ENCODE peak calls at places on chromosomes 12 and 14, in five cellular contexts. One of them, this sample, is unnamed.
A peak's percentile ranks its signal among the peaks of the same experiment; 100 is the strongest.

GRCh38 chr12:104506691-104507401 is 50.1 kb downstream of the CHST11 start:
- DNase-seq in HepG2: no peak
- DNase-seq in K562: no peak
- DNase-seq in GM12878: no peak
- DNase-seq in H1: peak; percentile 54
- DNase-seq in this sample: no peak

GRCh38 chr12:47071241-47071852 is 8.1 kb upstream of the PCED1B start:
- DNase-seq in HepG2: peak; percentile 6
- DNase-seq in K562: peak; percentile 39
- DNase-seq in GM12878: no peak
- DNase-seq in H1: no peak
- DNase-seq in this sample: no peak

GRCh38 chr12:119326341-119326740 is 8.2 kb upstream of the CCDC60 start:
- DNase-seq in HepG2: no peak
- DNase-seq in K562: no peak
- DNase-seq in GM12878: no peak
- DNase-seq in H1: no peak
- DNase-seq in this sample: no peak

GRCh38 chr14:100022772-100023451 is 42.3 kb upstream of the EVL start:
- DNase-seq in HepG2: no peak
- DNase-seq in K562: no peak
- DNase-seq in GM12878: no peak
- DNase-seq in H1: no peak
- DNase-seq in this sample: no peak

GRCh38 chr14:105882626-105883025 is 356.2 kb downstream of the TMEM121 start:
- DNase-seq in HepG2: no peak
- DNase-seq in K562: no peak
- DNase-seq in GM12878: no peak
- DNase-seq in H1: no peak
- DNase-seq in this sample: no peak

GRCh38 chr12:34398706-34399630 is 376.7 kb downstream of the ALG10 start:
- DNase-seq in HepG2: no peak
- DNase-seq in K562: peak; percentile 2
- DNase-seq in GM12878: no peak
- DNase-seq in H1: peak; percentile 6
- DNase-seq in this sample: no peak

GRCh38 chr12:8609061-8609570 is 3.5 kb downstream of the AICDA start:
- DNase-seq in HepG2: peak; percentile 28
- DNase-seq in K562: no peak
- DNase-seq in GM12878: no peak
- DNase-seq in H1: no peak
- DNase-seq in this sample: peak; percentile 35

GRCh38 chr12:42705863-42706262 is 116.3 kb upstream of the PRICKLE1 start:
- DNase-seq in HepG2: no peak
- DNase-seq in K562: no peak
- DNase-seq in GM12878: no peak
- DNase-seq in H1: no peak
- DNase-seq in this sample: no peak

GRCh38 chr12:131826064-131826928 is 1.9 kb upstream of the MMP17 start:
- DNase-seq in HepG2: no peak
- DNase-seq in K562: no peak
- DNase-seq in GM12878: no peak
- DNase-seq in H1: no peak
- DNase-seq in this sample: no peak

GRCh38 chr14:65834812-65835211 is 422.3 kb downstream of the FUT8 start:
- DNase-seq in HepG2: no peak
- DNase-seq in K562: no peak
- DNase-seq in GM12878: no peak
- DNase-seq in H1: no peak
- DNase-seq in this sample: no peak

GRCh38 chr14:90698379-90698869 is 117.8 kb downstream of the TTC7B start:
- DNase-seq in HepG2: no peak
- DNase-seq in K562: no peak
- DNase-seq in GM12878: no peak
- DNase-seq in H1: no peak
- DNase-seq in this sample: no peak

GRCh38 chr14:50961606-50962259 is 17.4 kb upstream of the PYGL start:
- DNase-seq in HepG2: no peak
- DNase-seq in K562: no peak
- DNase-seq in GM12878: no peak
- DNase-seq in H1: no peak
- DNase-seq in this sample: no peak

GRCh38 chr12:44246481-44247105 is 410.7 kb downstream of the TMEM117 start:
- DNase-seq in HepG2: no peak
- DNase-seq in K562: no peak
- DNase-seq in GM12878: no peak
- DNase-seq in H1: no peak
- DNase-seq in this sample: no peak

GRCh38 chr14:35533357-35534129 is 421 bp upstream of the INSM2 start:
- DNase-seq in HepG2: peak; percentile 70
- DNase-seq in K562: peak; percentile 69
- DNase-seq in GM12878: no peak
- DNase-seq in H1: peak; percentile 97
- DNase-seq in this sample: no peak

GRCh38 chr14:81219821-81220487 is 805 bp downstream of the GTF2A1 start:
- DNase-seq in HepG2: peak; percentile 6
- DNase-seq in K562: peak; percentile 40
- DNase-seq in GM12878: no peak
- DNase-seq in H1: peak; percentile 51
- DNase-seq in this sample: no peak

GRCh38 chr12:57476162-57476992 is 3.3 kb downstream of the ARHGAP9 start:
- DNase-seq in HepG2: no peak
- DNase-seq in K562: no peak
- DNase-seq in GM12878: no peak
- DNase-seq in H1: peak; percentile 79
- DNase-seq in this sample: no peak

GRCh38 chr12:108633534-108634224 is at the start of gene SELPLG:
- DNase-seq in HepG2: no peak
- DNase-seq in K562: peak; percentile 45
- DNase-seq in GM12878: peak; percentile 99
- DNase-seq in H1: no peak
- DNase-seq in this sample: no peak

GRCh38 chr12:92543359-92543758 is 159.4 kb upstream of the PLEKHG7 start:
- DNase-seq in HepG2: peak; percentile 8
- DNase-seq in K562: no peak
- DNase-seq in GM12878: no peak
- DNase-seq in H1: no peak
- DNase-seq in this sample: no peak

GRCh38 chr14:100587248-100587762 is at the start of gene BEGAIN:
- DNase-seq in HepG2: no peak
- DNase-seq in K562: peak; percentile 84
- DNase-seq in GM12878: no peak
- DNase-seq in H1: no peak
- DNase-seq in this sample: no peak

GRCh38 chr12:55060470-55060869 is 40.7 kb downstream of the NEUROD4 start:
- DNase-seq in HepG2: no peak
- DNase-seq in K562: peak; percentile 20
- DNase-seq in GM12878: peak; percentile 61
- DNase-seq in H1: no peak
- DNase-seq in this sample: no peak

GRCh38 chr12:66241061-66242043 is 52.3 kb downstream of the IRAK3 start:
- DNase-seq in HepG2: no peak
- DNase-seq in K562: no peak
- DNase-seq in GM12878: no peak
- DNase-seq in H1: no peak
- DNase-seq in this sample: no peak

GRCh38 chr12:15698377-15698867 is 90.8 kb downstream of the EPS8 start:
- DNase-seq in HepG2: no peak
- DNase-seq in K562: no peak
- DNase-seq in GM12878: no peak
- DNase-seq in H1: no peak
- DNase-seq in this sample: no peak

GRCh38 chr14:64930085-64930843 is 12.3 kb downstream of the GPX2 start:
- DNase-seq in HepG2: no peak
- DNase-seq in K562: no peak
- DNase-seq in GM12878: no peak
- DNase-seq in H1: no peak
- DNase-seq in this sample: no peak

GRCh38 chr14:92456215-92457017 is 57.2 kb upstream of the RIN3 start:
- DNase-seq in HepG2: peak; percentile 59
- DNase-seq in K562: peak; percentile 44
- DNase-seq in GM12878: no peak
- DNase-seq in H1: peak; percentile 67
- DNase-seq in this sample: peak; percentile 50

GRCh38 chr14:50812180-50812579 is 18.8 kb downstream of the NIN start:
- DNase-seq in HepG2: no peak
- DNase-seq in K562: no peak
- DNase-seq in GM12878: no peak
- DNase-seq in H1: no peak
- DNase-seq in this sample: no peak

GRCh38 chr12:24045816-24046257 is 96.4 kb upstream of the SOX5 start:
- DNase-seq in HepG2: peak; percentile 87
- DNase-seq in K562: no peak
- DNase-seq in GM12878: no peak
- DNase-seq in H1: no peak
- DNase-seq in this sample: no peak

GRCh38 chr14:51547260-51547659 is 104.5 kb upstream of the FRMD6 start:
- DNase-seq in HepG2: no peak
- DNase-seq in K562: no peak
- DNase-seq in GM12878: no peak
- DNase-seq in H1: no peak
- DNase-seq in this sample: peak; percentile 68

GRCh38 chr14:74825008-74825407 is 50.9 kb downstream of the PROX2 start:
- DNase-seq in HepG2: no peak
- DNase-seq in K562: no peak
- DNase-seq in GM12878: no peak
- DNase-seq in H1: no peak
- DNase-seq in this sample: no peak

DNA sequence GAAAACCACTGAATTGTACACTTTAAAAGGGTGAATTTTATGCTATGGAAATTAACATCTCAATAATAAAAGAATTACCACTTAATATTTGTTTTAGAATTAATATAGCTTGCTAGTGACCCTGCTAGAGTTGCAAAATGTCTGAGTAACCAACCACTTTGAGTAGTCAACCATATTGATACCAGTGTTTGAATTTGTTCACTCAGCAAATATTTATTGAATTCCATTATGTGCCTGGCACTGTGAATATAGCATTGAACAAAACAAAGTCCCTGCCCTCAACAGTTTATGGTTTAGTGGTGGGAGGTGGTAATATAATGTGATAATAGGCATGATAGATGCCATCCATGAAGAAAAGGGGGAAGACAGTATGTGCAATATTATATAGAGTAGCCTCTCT is 4.6 kb downstream of the SNRPF start:
- DNase-seq in HepG2: no peak
- DNase-seq in K562: no peak
- DNase-seq in GM12878: no peak
- DNase-seq in H1: no peak
- DNase-seq in this sample: no peak
- TF ChIP-seq SRF in HepG2: no peak
- TF ChIP-seq SRF in K562: no peak
- TF ChIP-seq SRF in GM12878: no peak
- TF ChIP-seq SRF in H1: no peak
- TF ChIP-seq SRF in this sample: no peak

GRCh38 chr12:79725987-79726386 is 35.2 kb upstream of the PAWR start:
- DNase-seq in HepG2: no peak
- DNase-seq in K562: no peak
- DNase-seq in GM12878: no peak
- DNase-seq in H1: no peak
- DNase-seq in this sample: no peak
- TF ChIP-seq MAX in HepG2: no peak
- TF ChIP-seq MAX in K562: no peak
- TF ChIP-seq MAX in GM12878: no peak
- TF ChIP-seq MAX in H1: no peak
- TF ChIP-seq MAX in this sample: no peak

GRCh38 chr14:24137529-24138395 is 1.8 kb downstream of the PSME1 start:
- DNase-seq in HepG2: no peak
- DNase-seq in K562: no peak
- DNase-seq in GM12878: no peak
- DNase-seq in H1: no peak
- DNase-seq in this sample: no peak

GRCh38 chr14:24138396-24139271 is 2.6 kb downstream of the PSME1 start:
- DNase-seq in HepG2: no peak
- DNase-seq in K562: no peak
- DNase-seq in GM12878: no peak
- DNase-seq in H1: no peak
- DNase-seq in this sample: no peak

GRCh38 chr14:24136684-24137528 is 912 bp downstream of the PSME1 start:
- DNase-seq in HepG2: no peak
- DNase-seq in K562: no peak
- DNase-seq in GM12878: no peak
- DNase-seq in H1: no peak
- DNase-seq in this sample: no peak

GRCh38 chr14:24141030-24141880 is at the start of gene EMC9:
- DNase-seq in HepG2: peak; percentile 100
- DNase-seq in K562: peak; percentile 94
- DNase-seq in GM12878: peak; percentile 97
- DNase-seq in H1: peak; percentile 98
- DNase-seq in this sample: peak; percentile 99

GRCh38 chr14:24139272-24139934 is 2.0 kb downstream of the EMC9 start:
- DNase-seq in HepG2: peak; percentile 72
- DNase-seq in K562: no peak
- DNase-seq in GM12878: no peak
- DNase-seq in H1: no peak
- DNase-seq in this sample: no peak
- H3K4me3 ChIP-seq in HepG2: peak overlapping the region; percentile 83
- H3K4me3 ChIP-seq in K562: no peak overlapping the region
- H3K4me3 ChIP-seq in GM12878: peak overlapping the region; percentile 68
- H3K4me3 ChIP-seq in H1: peak overlapping the region; percentile 99
- H3K4me3 ChIP-seq in this sample: peak overlapping the region; percentile 66

GRCh38 chr14:22268875-22269274 is 320.1 kb downstream of the DAD1 start:
- DNase-seq in HepG2: no peak
- DNase-seq in K562: no peak
- DNase-seq in GM12878: no peak
- DNase-seq in H1: no peak
- DNase-seq in this sample: no peak
- TF ChIP-seq SRF in HepG2: no peak
- TF ChIP-seq SRF in K562: no peak
- TF ChIP-seq SRF in GM12878: no peak
- TF ChIP-seq SRF in H1: no peak
- TF ChIP-seq SRF in this sample: no peak

This sample was measured in HCT116.